ENCODE peak calls at places on chromosomes 11 and 22, in seven cellular contexts. E, T, U, F, Y, G and B are unnamed samples.

GRCh38 chr11:67309166-67309565 is 5.8 kb downstream of the SSH3 start:
- DNase-seq in T (no peak), Y (no peak), E (no peak), U (no peak), F (no peak), G (no peak), B (no peak)

GRCh38 chr11:65051389-65051858 is 6.9 kb downstream of the NAALADL1 start:
- DNase-seq in U (no peak), T (no peak), E (no peak), G (no peak), Y (no peak), F (no peak), B (no peak)

GRCh38 chr11:47856186-47856585 is 8.0 kb upstream of the NUP160 start:
- DNase-seq in G (no peak), F (no peak), U (no peak), E (no peak), T (no peak), Y (no peak), B (no peak)

GRCh38 chr11:93368022-93368421 is 37.5 kb downstream of the DEUP1 start:
- DNase-seq in U (no peak), G (no peak), E (no peak), Y (no peak), T (no peak), F (no peak), B (no peak)

GRCh38 chr11:97567801-97568200 is 1178.0 kb downstream of the JRKL start:
- DNase-seq in F (no peak), T (no peak), Y (no peak), G (no peak), U (no peak), E (no peak), B (no peak)

GRCh38 chr11:73838443-73839122 is 38.1 kb downstream of the COA4 start:
- DNase-seq in F (no peak), T (no peak), E (no peak), G (peak; percentile 68), Y (no peak), U (no peak), B (no peak)

GRCh38 chr11:110176366-110177056 is 83.3 kb downstream of the ZC3H12C start:
- DNase-seq in T (no peak), E (no peak), U (no peak), G (peak; percentile 53), Y (no peak), F (no peak), B (peak; percentile 81)

GRCh38 chr11:104333977-104334376 is 170.0 kb upstream of the PDGFD start:
- DNase-seq in G (peak; percentile 9), E (no peak), T (no peak), Y (no peak), U (no peak), F (no peak), B (peak; percentile 63)

GRCh38 chr22:36776722-36777121 is 803 bp upstream of the IFT27 start:
- DNase-seq in G (no peak), Y (peak; percentile 50), F (no peak), E (no peak), U (no peak), T (no peak), B (no peak)

GRCh38 chr11:995058-995751 is 41.3 kb downstream of the MUC6 start:
- DNase-seq in E (no peak), G (no peak), F (no peak), Y (no peak), T (no peak), U (no peak), B (no peak)

GRCh38 chr11:12606597-12606996 is 67.6 kb upstream of the TEAD1 start:
- DNase-seq in F (no peak), E (no peak), Y (no peak), U (no peak), T (no peak), G (peak; percentile 95), B (no peak)

GRCh38 chr11:108253176-108253575 is 30.3 kb downstream of the ATM start:
- DNase-seq in T (no peak), F (no peak), G (peak; percentile 28), E (no peak), U (no peak), Y (no peak), B (no peak)

GRCh38 chr11:75603791-75604736 is 42.0 kb downstream of the SERPINH1 start:
- DNase-seq in T (no peak), Y (no peak), G (peak; percentile 93), E (no peak), F (no peak), U (no peak), B (no peak)

GRCh38 chr11:69294621-69295078 is 695 bp downstream of the MYEOV start:
- DNase-seq in E (no peak), F (no peak), Y (no peak), T (no peak), G (no peak), U (no peak), B (no peak)

GRCh38 chr11:73705053-73705452 is 55.8 kb downstream of the RAB6A start:
- DNase-seq in G (no peak), T (no peak), U (no peak), F (no peak), Y (no peak), E (no peak), B (no peak)

GRCh38 chr11:8006349-8006977 is 19.3 kb downstream of the EIF3F start:
- DNase-seq in T (peak; percentile 1), U (peak; percentile 21), F (peak; percentile 69), E (no peak), Y (peak; percentile 46), G (peak; percentile 81), B (peak; percentile 75)

GRCh38 chr11:116731097-116731761 is 41.6 kb downstream of the BUD13 start:
- DNase-seq in Y (no peak), G (peak; percentile 27), F (no peak), U (no peak), E (no peak), T (no peak), B (peak; percentile 76)

GRCh38 chr22:19717181-19717580 is 2.9 kb downstream of the SEPTIN5 start:
- DNase-seq in E (no peak), T (no peak), F (no peak), G (no peak), U (no peak), Y (no peak), B (peak; percentile 30)

GRCh38 chr11:1335811-1336761 is 26.7 kb upstream of the TOLLIP start:
- DNase-seq in F (peak; percentile 78), Y (peak; percentile 75), U (peak; percentile 29), E (peak; percentile 39), G (peak; percentile 84), T (no peak), B (peak; percentile 89)

GRCh38 chr11:77886401-77886800 is 65.5 kb downstream of the AAMDC start:
- DNase-seq in U (no peak), T (no peak), G (no peak), Y (no peak), E (no peak), F (no peak), B (no peak)

GRCh38 chr22:37784829-37785495 is 22.8 kb upstream of the GCAT start:
- DNase-seq in F (no peak), T (no peak), Y (no peak), G (no peak), E (no peak), U (no peak), B (peak; percentile 81)

GRCh38 chr22:25942989-25943411 is 201.0 kb downstream of the MYO18B start:
- DNase-seq in E (no peak), Y (no peak), F (no peak), U (no peak), T (peak; percentile 76), G (no peak), B (peak; percentile 99)

GRCh38 chr11:119196833-119197483 is 9.2 kb upstream of the CBL start:
- DNase-seq in T (peak; percentile 70), F (peak; percentile 66), G (peak; percentile 80), U (peak; percentile 73), E (no peak), Y (peak; percentile 47), B (peak; percentile 89)

GRCh38 chr11:60005360-60005759 is 11.6 kb upstream of the OOSP4B start:
- DNase-seq in T (no peak), G (no peak), F (no peak), Y (no peak), E (no peak), U (no peak), B (no peak)

GRCh38 chr11:62439785-62440602 is 21.2 kb downstream of the SCGB1A1 start:
- DNase-seq in F (no peak), Y (no peak), T (no peak), U (no peak), E (no peak), G (peak; percentile 97), B (no peak)

GRCh38 chr22:19615001-19615461 is 90.8 kb upstream of the CLDN5 start:
- DNase-seq in G (no peak), T (no peak), F (no peak), Y (no peak), E (no peak), U (no peak), B (peak; percentile 24)

GRCh38 chr22:41876275-41876674 is 38.6 kb downstream of the SHISA8 start:
- DNase-seq in Y (no peak), T (no peak), E (no peak), F (no peak), U (no peak), G (peak; percentile 10), B (no peak)

GRCh38 chr22:27918351-27919221 is 470 bp downstream of the PITPNB start:
- DNase-seq in T (no peak), Y (peak; percentile 79), E (peak; percentile 47), U (peak; percentile 45), G (peak; percentile 62), F (no peak), B (peak; percentile 82)

GRCh38 chr22:20405931-20406685 is 12.2 kb downstream of the ZNF74 start:
- DNase-seq in T (no peak), U (no peak), F (no peak), E (no peak), Y (no peak), G (no peak), B (no peak)

GRCh38 chr11:71247551-71248250 is 4.7 kb downstream of the SHANK2 start:
- DNase-seq in E (no peak), G (no peak), F (no peak), U (no peak), Y (no peak), T (no peak), B (no peak)

GRCh38 chr11:73262851-73263495 is 9.2 kb upstream of the P2RY6 start:
- DNase-seq in F (no peak), U (no peak), G (peak; percentile 57), Y (peak; percentile 12), E (no peak), T (no peak), B (no peak)

GRCh38 chr11:19704213-19704612 is 8.4 kb upstream of the NAV2 start:
- DNase-seq in T (no peak), G (no peak), F (no peak), U (no peak), E (no peak), Y (no peak), B (no peak)

GRCh38 chr11:126968915-126969314 is 31.7 kb downstream of the KIRREL3 start:
- DNase-seq in U (no peak), Y (no peak), F (no peak), G (peak; percentile 29), E (no peak), T (no peak), B (peak; percentile 70)

GRCh38 chr22:23245799-23246136 is 65.5 kb downstream of the BCR start:
- DNase-seq in E (no peak), G (no peak), T (no peak), U (no peak), F (no peak), Y (no peak), B (no peak)